ENCODE peak calls at places on chromosomes 4 and X, in four cellular contexts. I is GM12865, N is glutamatergic neuron, S is NB4. C is an unnamed sample.

GRCh38 chrX:88424541-88424940 is 322.5 kb upstream of the CPXCR1 start:
- DNase-seq in I (no peak), N (no peak), S (no peak), C (no peak)

GRCh38 chrX:10486373-10486772 is 134.0 kb downstream of the MID1 start:
- DNase-seq in I (no peak), N (no peak), S (no peak), C (no peak)

GRCh38 chrX:130173190-130173895 is 1.6 kb downstream of the RAB33A start:
- DNase-seq in I (peak), N (no peak), S (peak), C (peak)

GRCh38 chr4:6497796-6498195 is 25.4 kb upstream of the PPP2R2C start:
- DNase-seq in I (no peak), N (no peak), S (no peak), C (no peak)

GRCh38 chrX:109125304-109125703 is 356.6 kb downstream of the GUCY2F start:
- DNase-seq in I (no peak), N (peak), S (no peak), C (no peak)

GRCh38 chr4:184328022-184328736 is 110.5 kb upstream of the ENPP6 start:
- DNase-seq in I (peak), N (no peak), S (no peak), C (no peak)

GRCh38 chrX:120549483-120550452 is 11.0 kb downstream of the CUL4B start:
- DNase-seq in I (no peak), N (no peak), S (peak), C (peak)

GRCh38 chr4:24174622-24175021 is 284.8 kb upstream of the PPARGC1A start:
- DNase-seq in I (no peak), N (no peak), S (no peak), C (no peak)

GRCh38 chr4:71186257-71186565 is 152.6 kb upstream of the SLC4A4 start:
- DNase-seq in I (no peak), N (no peak), S (no peak), C (no peak)

GRCh38 chrX:71623105-71623450 is 4.8 kb upstream of the CXCR3 start:
- DNase-seq in I (no peak), N (no peak), S (no peak), C (no peak)

GRCh38 chr4:53055716-53056413 is 193.7 kb downstream of the RASL11B start:
- DNase-seq in I (no peak), N (no peak), S (no peak), C (no peak)

GRCh38 chrX:68196939-68197791 is 236.1 kb downstream of the OPHN1 start:
- DNase-seq in I (peak), N (peak), S (peak), C (peak)

GRCh38 chr4:148445071-148445902 is 3.1 kb upstream of the NR3C2 start:
- DNase-seq in I (peak), N (peak), S (no peak), C (no peak)

GRCh38 chrX:131394384-131394783 is 105.3 kb upstream of the IGSF1 start:
- DNase-seq in I (no peak), N (no peak), S (no peak), C (no peak)

GRCh38 chr4:150209140-150209829 is 131.0 kb downstream of the DCLK2 start:
- DNase-seq in I (peak), N (peak), S (peak), C (no peak)

GRCh38 chrX:17024896-17025295 is 78.4 kb downstream of the REPS2 start:
- DNase-seq in I (peak), N (no peak), S (peak), C (no peak)

GRCh38 chrX:22686138-22686541 is 313.6 kb upstream of the DDX53 start:
- DNase-seq in I (no peak), N (peak), S (peak), C (peak)

GRCh38 chr4:15653864-15654391 is 1.2 kb downstream of the FBXL5 start:
- DNase-seq in I (peak), N (no peak), S (peak), C (no peak)

DNA sequence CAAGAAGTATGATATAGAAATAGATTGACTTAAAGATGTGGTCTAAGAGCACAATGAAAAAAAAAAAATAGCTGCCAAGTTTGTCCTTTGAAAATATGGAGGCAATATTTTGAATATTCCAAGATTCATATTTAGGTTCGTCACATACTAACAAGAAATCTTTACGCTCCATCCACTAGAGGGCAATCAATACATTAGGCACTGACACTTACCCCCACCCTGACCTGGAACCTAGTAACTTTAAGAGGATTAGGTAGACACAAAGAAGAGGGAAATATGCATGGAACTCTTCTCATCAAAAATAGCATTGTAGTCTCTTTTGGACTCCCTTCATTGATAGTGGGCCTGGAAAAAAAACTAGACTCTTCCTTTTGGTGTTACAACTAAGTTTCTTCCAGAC is 1108.1 kb downstream of the PCDH19 start:
- DNase-seq in I (peak), N (no peak), S (peak), C (no peak)
- TF ChIP-seq CTCF in I (peak), N (no peak), S (peak), C (peak)

GRCh38 chr4:47513493-47513892 is 28.4 kb downstream of the ATP10D start:
- DNase-seq in I (no peak), N (no peak), S (no peak), C (no peak)

GRCh38 chr4:47505666-47506065 is 20.6 kb downstream of the ATP10D start:
- DNase-seq in I (no peak), N (no peak), S (no peak), C (peak)

GRCh38 chr4:47510036-47510435 is 25.0 kb downstream of the ATP10D start:
- DNase-seq in I (no peak), N (no peak), S (no peak), C (no peak)

DNA sequence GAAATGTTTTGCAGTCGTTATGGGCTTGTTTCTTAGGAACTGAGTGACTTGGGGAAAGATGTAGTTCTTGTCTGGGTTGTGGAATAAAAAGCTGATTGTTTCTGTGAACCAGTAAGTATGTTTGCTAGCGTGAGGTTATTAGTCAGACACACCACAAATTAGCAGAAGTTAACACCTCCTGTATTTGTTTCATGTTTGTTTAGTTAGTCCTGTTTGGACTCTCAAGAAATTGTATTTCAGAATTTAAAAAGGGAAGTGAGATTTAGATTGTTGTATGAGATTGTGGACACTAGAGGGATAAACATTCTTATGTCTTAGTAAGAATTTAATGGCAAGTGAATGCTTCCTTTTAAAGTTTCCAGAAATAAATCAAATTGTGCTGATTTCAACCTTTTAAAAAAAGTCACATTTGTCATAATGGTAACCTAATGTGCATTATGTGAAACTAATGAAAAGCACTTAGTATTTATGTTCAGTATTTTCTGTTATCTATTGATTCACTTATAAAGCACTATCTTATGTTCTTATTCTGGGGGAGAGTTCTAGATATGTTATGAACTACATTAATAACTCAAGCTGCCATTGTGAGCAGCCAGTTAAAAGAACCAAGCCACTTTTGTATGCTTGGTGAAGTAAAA is 25.6 kb downstream of the ATP10D start:
- DNase-seq in I (peak), N (no peak), S (peak), C (no peak)
- TF ChIP-seq CTCF in I (no peak), N (no peak), S (no peak), C (peak)

DNA sequence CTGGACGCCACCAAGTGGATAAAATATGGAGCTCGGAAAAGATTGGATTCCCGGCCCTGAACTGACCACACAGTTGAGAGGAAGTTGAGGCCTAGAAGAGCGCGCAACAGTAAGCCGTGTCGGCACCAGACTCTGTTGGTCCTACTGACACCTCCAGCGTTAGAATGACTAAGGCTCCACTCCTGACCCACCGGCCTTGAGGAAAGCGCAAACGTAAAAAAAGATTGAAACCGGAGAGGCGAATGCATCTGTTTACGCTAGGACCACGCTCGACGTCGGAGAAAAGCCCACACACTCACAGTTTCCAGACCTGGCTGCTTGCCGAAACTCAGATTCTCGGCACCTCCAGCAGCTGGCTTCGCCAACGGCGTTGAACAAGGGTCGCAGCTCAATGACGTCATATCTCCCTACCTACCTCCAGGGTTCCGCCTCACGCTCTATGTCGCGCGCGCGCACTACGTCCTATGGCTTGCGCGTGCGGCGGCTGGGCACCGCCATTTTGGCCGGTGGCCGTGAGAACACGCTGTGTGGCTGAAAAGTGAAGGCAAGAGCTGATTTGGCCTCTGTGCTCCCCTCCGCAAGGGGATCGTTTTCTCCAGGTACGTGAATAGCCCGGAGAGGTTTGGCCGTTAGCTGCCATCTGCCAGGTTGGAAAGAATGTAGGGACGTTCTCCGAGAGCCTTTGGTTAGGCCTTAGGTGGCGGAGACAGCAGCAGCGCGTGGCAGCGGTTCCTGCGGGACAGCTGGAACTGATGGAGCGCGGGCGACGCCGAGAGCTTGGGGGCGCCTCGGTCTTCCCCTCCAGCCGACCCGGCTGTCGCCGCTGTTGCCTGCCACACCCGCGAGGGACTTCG is at the start of the genes ABCE1 and ANAPC10:
- DNase-seq in I (peak), N (peak), S (peak), C (peak)
- TF ChIP-seq CTCF in I (no peak), N (no peak), S (no peak), C (peak)

GRCh38 chr4:180169394-180169793 is 2073.8 kb upstream of the TENM3 start:
- DNase-seq in I (no peak), N (no peak), S (peak), C (no peak)

GRCh38 chr4:180164799-180165198 is 2078.4 kb upstream of the TENM3 start:
- DNase-seq in I (no peak), N (no peak), S (no peak), C (peak)

GRCh38 chr4:180169966-180170365 is 2073.2 kb upstream of the TENM3 start:
- DNase-seq in I (no peak), N (no peak), S (no peak), C (no peak)
- TF ChIP-seq CTCF in I (no peak), N (no peak), S (no peak), C (no peak)

GRCh38 chr4:40275065-40275464 is 60.1 kb upstream of the CHRNA9 start:
- DNase-seq in I (no peak), N (no peak), S (no peak), C (no peak)
- TF ChIP-seq CTCF in I (no peak), N (no peak), S (no peak), C (no peak)

DNA sequence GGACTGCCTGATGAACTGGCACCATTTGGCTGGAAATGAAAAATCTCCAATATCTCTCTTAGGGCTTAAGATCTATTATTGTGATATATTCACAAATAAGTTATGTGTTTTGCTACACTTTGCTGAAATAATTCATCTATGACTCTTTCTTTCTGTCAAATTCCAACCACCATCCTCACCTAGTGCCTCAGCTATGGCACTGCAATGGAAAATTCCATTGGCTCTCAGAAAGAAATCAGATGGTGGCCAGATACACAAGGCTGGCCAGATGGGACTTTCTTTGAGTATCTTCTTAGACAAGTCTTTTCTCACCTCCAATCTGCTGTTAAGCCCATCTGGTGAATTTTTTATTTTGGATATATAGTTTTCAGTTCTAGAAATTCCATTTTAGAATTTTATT is 28.0 kb downstream of the NAT8L start:
- DNase-seq in I (no peak), N (no peak), S (no peak), C (no peak)
- TF ChIP-seq CTCF in I (no peak), N (no peak), S (no peak), C (no peak)